ENCODE peak calls at places on chromosome 6, in ten cellular contexts. O is A549, T is body of pancreas, V is IMR-90, B is breast epithelium, X is heart left ventricle, K is esophagus muscularis mucosa, L is H1, E is ovary, P is stomach. H is an unnamed sample.

GRCh38 chr6:3250278-3250677 is 8.5 kb upstream of the PSMG4 start:
- DNase-seq in O (no peak), T (no peak), V (peak), B (no peak), X (no peak), K (no peak), L (no peak), E (no peak), P (no peak), H (no peak)

GRCh38 chr6:149900620-149901443 is 2.9 kb upstream of the RAET1E start:
- DNase-seq in O (no peak), T (no peak), V (no peak), B (no peak), X (no peak), K (no peak), L (no peak), E (peak), P (no peak), H (peak)

GRCh38 chr6:139080255-139080920 is 51.8 kb downstream of the ABRACL start:
- DNase-seq in O (no peak), T (no peak), V (no peak), B (no peak), X (peak), K (no peak), L (no peak), E (no peak), P (no peak), H (no peak)

GRCh38 chr6:1449896-1450295 is 60.5 kb downstream of the FOXF2 start:
- DNase-seq in O (no peak), T (no peak), V (no peak), B (no peak), X (no peak), K (no peak), L (no peak), E (no peak), P (no peak), H (no peak)

GRCh38 chr6:147040521-147040920 is 163.7 kb upstream of the STXBP5 start:
- DNase-seq in O (no peak), T (no peak), V (no peak), B (no peak), X (no peak), K (no peak), L (no peak), E (no peak), P (no peak), H (no peak)

GRCh38 chr6:114403858-114404257 is 61.0 kb upstream of the HS3ST5 start:
- DNase-seq in O (no peak), T (no peak), V (no peak), B (no peak), X (no peak), K (no peak), L (no peak), E (no peak), P (no peak), H (no peak)

GRCh38 chr6:142735182-142735581 is 209.8 kb downstream of the HIVEP2 start:
- DNase-seq in O (no peak), T (no peak), V (peak), B (no peak), X (no peak), K (no peak), L (no peak), E (no peak), P (no peak), H (no peak)

GRCh38 chr6:151260191-151260590 is 20.4 kb downstream of the AKAP12 start:
- DNase-seq in O (no peak), T (no peak), V (no peak), B (no peak), X (no peak), K (no peak), L (no peak), E (no peak), P (no peak), H (no peak)

GRCh38 chr6:35208419-35208818 is 5.3 kb upstream of the SCUBE3 start:
- DNase-seq in O (no peak), T (no peak), V (no peak), B (no peak), X (no peak), K (no peak), L (no peak), E (no peak), P (no peak), H (no peak)

GRCh38 chr6:3664641-3665041 is 86.9 kb downstream of the PXDC1 start:
- DNase-seq in O (no peak), T (no peak), V (peak), B (no peak), X (no peak), K (peak), L (no peak), E (no peak), P (no peak), H (no peak)

GRCh38 chr6:107869871-107870270 is 45.8 kb upstream of the SCML4 start:
- DNase-seq in O (no peak), T (no peak), V (no peak), B (no peak), X (no peak), K (no peak), L (no peak), E (no peak), P (no peak), H (no peak)

GRCh38 chr6:1065986-1066385 is 245.9 kb upstream of the FOXQ1 start:
- DNase-seq in O (no peak), T (no peak), V (no peak), B (no peak), X (no peak), K (no peak), L (no peak), E (no peak), P (no peak), H (no peak)

GRCh38 chr6:99344289-99344688 is 5.2 kb downstream of the FAXC start:
- DNase-seq in O (no peak), T (no peak), V (peak), B (no peak), X (no peak), K (peak), L (no peak), E (no peak), P (no peak), H (no peak)

GRCh38 chr6:41122373-41122772 is 31.8 kb downstream of the TREML1 start:
- DNase-seq in O (no peak), T (no peak), V (peak), B (no peak), X (no peak), K (no peak), L (no peak), E (no peak), P (no peak), H (no peak)

GRCh38 chr6:36243562-36244212 is 26.2 kb upstream of the PNPLA1 start:
- DNase-seq in O (no peak), T (no peak), V (no peak), B (no peak), X (no peak), K (no peak), L (no peak), E (no peak), P (no peak), H (no peak)

GRCh38 chr6:12842658-12843057 is 126.1 kb downstream of the PHACTR1 start:
- DNase-seq in O (no peak), T (no peak), V (no peak), B (no peak), X (no peak), K (peak), L (no peak), E (no peak), P (no peak), H (no peak)

GRCh38 chr6:30264731-30265130 is 51.5 kb upstream of the TRIM26 start:
- DNase-seq in O (no peak), T (no peak), V (peak), B (no peak), X (no peak), K (no peak), L (no peak), E (no peak), P (no peak), H (no peak)

GRCh38 chr6:30263734-30264133 is 50.5 kb upstream of the TRIM26 start:
- DNase-seq in O (no peak), T (no peak), V (peak), B (no peak), X (no peak), K (no peak), L (no peak), E (no peak), P (no peak), H (no peak)

GRCh38 chr6:30258204-30258603 is 45.0 kb upstream of the TRIM26 start:
- DNase-seq in O (no peak), T (no peak), V (no peak), B (no peak), X (no peak), K (no peak), L (no peak), E (no peak), P (no peak), H (no peak)

GRCh38 chr6:30260036-30260504 is 46.9 kb upstream of the TRIM26 start:
- DNase-seq in O (no peak), T (no peak), V (no peak), B (peak), X (no peak), K (no peak), L (peak), E (no peak), P (no peak), H (no peak)

DNA sequence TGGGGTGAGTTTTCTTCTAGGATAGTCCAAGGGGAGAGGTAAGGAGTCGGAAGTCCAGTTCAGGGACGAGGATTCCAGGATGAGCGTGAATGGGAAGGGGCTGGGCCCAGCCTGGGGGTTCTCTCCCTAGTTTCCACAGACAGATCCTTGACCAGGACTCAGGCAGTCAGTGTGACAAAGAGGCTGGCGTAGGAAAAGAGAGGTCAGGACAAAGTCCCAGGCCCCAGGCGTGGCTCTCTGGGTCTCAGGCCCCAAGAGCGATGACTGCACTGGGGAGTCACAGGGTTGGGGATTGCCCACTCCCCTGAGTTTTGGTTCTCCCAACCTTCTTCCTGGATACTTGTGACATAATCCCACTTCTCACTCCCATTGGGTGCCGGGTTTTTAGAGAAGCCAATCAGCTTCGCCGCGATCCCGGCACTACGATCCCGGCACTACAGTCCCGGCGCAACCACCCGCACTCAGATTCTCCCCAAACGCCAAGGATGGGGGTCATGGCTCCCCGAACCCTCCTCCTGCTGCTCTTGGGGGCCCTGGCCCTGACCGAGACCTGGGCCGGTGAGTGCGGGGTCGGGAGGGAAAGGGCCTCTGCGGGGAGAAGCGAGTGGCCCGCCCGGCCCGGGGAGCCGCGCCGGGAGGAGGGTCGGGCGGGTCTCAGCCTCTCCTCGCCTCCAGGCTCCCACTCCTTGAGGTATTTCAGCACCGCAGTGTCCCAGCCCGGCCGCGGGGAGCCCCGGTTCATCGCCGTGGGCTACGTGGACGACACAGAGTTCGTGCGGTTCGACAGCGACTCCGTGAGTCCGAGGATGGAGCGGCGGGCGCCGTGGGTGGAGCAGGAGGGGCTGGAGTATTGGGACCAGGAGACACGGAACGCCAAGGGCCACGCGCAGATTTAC is 46.2 kb upstream of the TRIM26 start:
- DNase-seq in O (peak), T (peak), V (peak), B (peak), X (peak), K (peak), L (peak), E (peak), P (peak), H (peak)
- TF ChIP-seq POLR2A in O (no peak), T (peak), V (peak), B (no peak), X (no peak), K (no peak), L (peak), E (no peak), P (no peak), H (no peak)

GRCh38 chr6:111777357-111777756 is 95.9 kb downstream of the FYN start:
- DNase-seq in O (no peak), T (no peak), V (no peak), B (no peak), X (no peak), K (no peak), L (no peak), E (no peak), P (no peak), H (no peak)
- TF ChIP-seq CTCF in O (no peak), T (no peak), V (no peak), B (no peak), X (no peak), K (no peak), L (peak), E (no peak), P (no peak), H (no peak)

GRCh38 chr6:167827062-167827587 is 414 bp downstream of the AFDN start:
- DNase-seq in O (no peak), T (peak), V (no peak), B (no peak), X (peak), K (no peak), L (peak), E (peak), P (peak), H (no peak)

GRCh38 chr6:167827588-167828324 is 1.0 kb downstream of the AFDN start:
- DNase-seq in O (no peak), T (peak), V (peak), B (no peak), X (peak), K (no peak), L (peak), E (peak), P (peak), H (peak)

GRCh38 chr6:167829513-167829912 is 2.8 kb downstream of the AFDN start:
- DNase-seq in O (no peak), T (no peak), V (no peak), B (no peak), X (no peak), K (no peak), L (no peak), E (no peak), P (no peak), H (no peak)

GRCh38 chr6:167826230-167827061 is at the start of gene AFDN:
- DNase-seq in O (peak), T (peak), V (peak), B (peak), X (peak), K (no peak), L (peak), E (peak), P (peak), H (peak)

GRCh38 chr6:167828325-167828956 is 1.7 kb downstream of the AFDN start:
- DNase-seq in O (no peak), T (no peak), V (no peak), B (no peak), X (no peak), K (no peak), L (no peak), E (no peak), P (no peak), H (no peak)
- H3K4me3 ChIP-seq in O (peak), T (peak), V (no peak), B (peak), X (peak), K (peak), L (peak), E (peak), P (peak), H (no peak)

GRCh38 chr6:43174263-43175112 is 3.4 kb downstream of the SRF start:
- DNase-seq in O (peak), T (peak), V (peak), B (peak), X (peak), K (peak), L (peak), E (peak), P (peak), H (peak)

GRCh38 chr6:43171284-43172126 is 436 bp downstream of the SRF start:
- DNase-seq in O (peak), T (no peak), V (no peak), B (no peak), X (no peak), K (no peak), L (peak), E (peak), P (no peak), H (peak)

GRCh38 chr6:43173496-43174262 is 2.6 kb downstream of the SRF start:
- DNase-seq in O (no peak), T (no peak), V (no peak), B (no peak), X (no peak), K (no peak), L (no peak), E (no peak), P (no peak), H (no peak)

GRCh38 chr6:43170452-43171283 is at the start of gene SRF:
- DNase-seq in O (peak), T (peak), V (peak), B (peak), X (peak), K (peak), L (peak), E (peak), P (peak), H (peak)

GRCh38 chr6:43172127-43173007 is 1.3 kb downstream of the SRF start:
- DNase-seq in O (no peak), T (peak), V (peak), B (peak), X (peak), K (no peak), L (peak), E (peak), P (peak), H (peak)
- TF ChIP-seq POLR2A in O (no peak), T (peak), V (peak), B (no peak), X (no peak), K (no peak), L (no peak), E (no peak), P (no peak), H (no peak)

GRCh38 chr6:32665621-32666140 is 776 bp downstream of the HLA-DQB1 start:
- DNase-seq in O (no peak), T (no peak), V (no peak), B (no peak), X (no peak), K (no peak), L (no peak), E (no peak), P (no peak), H (no peak)

GRCh38 chr6:32666420-32667300 is at the start of gene HLA-DQB1:
- DNase-seq in O (peak), T (no peak), V (no peak), B (no peak), X (no peak), K (no peak), L (no peak), E (no peak), P (no peak), H (peak)

GRCh38 chr6:32669893-32670292 is 3.4 kb upstream of the HLA-DQB1 start:
- DNase-seq in O (no peak), T (no peak), V (no peak), B (no peak), X (no peak), K (no peak), L (no peak), E (no peak), P (no peak), H (no peak)

GRCh38 chr6:32668226-32668747 is 1.8 kb upstream of the HLA-DQB1 start:
- DNase-seq in O (no peak), T (no peak), V (peak), B (no peak), X (peak), K (no peak), L (no peak), E (no peak), P (peak), H (no peak)

GRCh38 chr6:32669240-32669639 is 2.8 kb upstream of the HLA-DQB1 start:
- DNase-seq in O (no peak), T (no peak), V (no peak), B (no peak), X (no peak), K (no peak), L (no peak), E (no peak), P (no peak), H (no peak)
- TF ChIP-seq CTCF in O (no peak), T (no peak), V (no peak), B (no peak), X (no peak), K (no peak), L (no peak), E (no peak), P (no peak), H (no peak)

GRCh38 chr6:88761237-88762031 is 202.0 kb downstream of the RNGTT start:
- DNase-seq in O (no peak), T (no peak), V (no peak), B (no peak), X (no peak), K (no peak), L (no peak), E (no peak), P (no peak), H (no peak)
- H3K4me3 ChIP-seq in O (no peak), T (no peak), V (no peak), B (no peak), X (no peak), K (no peak), L (no peak), E (no peak), P (no peak), H (no peak)

GRCh38 chr6:31901415-31901952 is 402 bp downstream of the ZBTB12 start:
- DNase-seq in O (peak), T (peak), V (peak), B (no peak), X (peak), K (no peak), L (peak), E (no peak), P (peak), H (peak)
- TF ChIP-seq POLR2A in O (no peak), T (no peak), V (no peak), B (no peak), X (no peak), K (no peak), L (no peak), E (no peak), P (no peak), H (no peak)

DNA sequence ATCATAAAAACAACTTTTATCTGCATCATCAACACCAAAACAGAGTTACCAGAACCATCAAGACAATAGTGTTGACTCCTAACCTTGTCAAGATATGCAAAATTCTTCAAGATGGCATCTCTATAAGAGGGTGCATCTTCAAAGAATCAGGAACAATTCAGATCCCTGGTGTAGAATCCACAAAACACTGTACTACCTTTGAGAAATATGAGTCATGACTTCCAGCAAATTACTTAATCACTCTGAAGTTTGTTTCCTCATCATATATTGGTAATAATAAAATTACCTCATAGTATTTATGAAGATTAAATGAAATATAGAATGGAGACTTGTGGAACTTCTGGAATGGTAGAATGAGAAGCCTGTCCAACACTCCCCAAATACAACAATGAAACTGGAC is 221.3 kb upstream of the SUPT3H start:
- DNase-seq in O (no peak), T (no peak), V (no peak), B (no peak), X (no peak), K (no peak), L (no peak), E (no peak), P (no peak), H (no peak)
- TF ChIP-seq CTCF in O (no peak), T (no peak), V (no peak), B (no peak), X (no peak), K (no peak), L (no peak), E (no peak), P (no peak), H (no peak)

GRCh38 chr6:137884428-137884827 is 17.4 kb downstream of the TNFAIP3 start:
- DNase-seq in O (no peak), T (no peak), V (no peak), B (no peak), X (no peak), K (no peak), L (no peak), E (no peak), P (no peak), H (no peak)

GRCh38 chr6:137883400-137883888 is 16.4 kb downstream of the TNFAIP3 start:
- DNase-seq in O (no peak), T (no peak), V (peak), B (no peak), X (peak), K (no peak), L (no peak), E (no peak), P (no peak), H (no peak)

GRCh38 chr6:137881522-137881886 is 14.4 kb downstream of the TNFAIP3 start:
- DNase-seq in O (no peak), T (no peak), V (no peak), B (no peak), X (no peak), K (no peak), L (no peak), E (no peak), P (no peak), H (no peak)

GRCh38 chr6:137880633-137881521 is 13.8 kb downstream of the TNFAIP3 start:
- DNase-seq in O (no peak), T (no peak), V (no peak), B (no peak), X (no peak), K (no peak), L (no peak), E (no peak), P (no peak), H (no peak)

GRCh38 chr6:137882225-137882961 is 15.3 kb downstream of the TNFAIP3 start:
- DNase-seq in O (no peak), T (no peak), V (peak), B (no peak), X (no peak), K (no peak), L (no peak), E (no peak), P (no peak), H (no peak)
- H3K4me3 ChIP-seq in O (no peak), T (no peak), V (no peak), B (no peak), X (no peak), K (no peak), L (no peak), E (no peak), P (no peak), H (no peak)

H was measured in lower leg skin.